ENCODE peak calls at places on chromosomes 11 and 22, in nine cellular contexts. V is breast epithelium, K is Peyer's patch, L is heart left ventricle, U is body of pancreas, S is A549, E is adrenal gland, H is prostate gland, R is HCT116. Z is an unnamed sample.

GRCh38 chr11:18775492-18776292 is 15.9 kb downstream of the PTPN5 start:
- DNase-seq in E (peak), S (peak), L (peak), K (peak), H (peak), U (peak), R (peak), V (no peak), Z (peak)

GRCh38 chr11:73172992-73173656 is 31.0 kb upstream of the FCHSD2 start:
- DNase-seq in U (no peak), S (no peak), E (no peak), K (no peak), L (no peak), V (no peak), H (no peak), R (no peak), Z (no peak)

GRCh38 chr11:134762248-134763029 is 350.4 kb upstream of the B3GAT1 start:
- DNase-seq in S (no peak), R (no peak), K (no peak), H (no peak), U (no peak), E (no peak), V (no peak), L (no peak), Z (no peak)

GRCh38 chr11:3849297-3849874 is 6.1 kb upstream of the STIM1 start:
- DNase-seq in V (no peak), R (no peak), U (peak), L (no peak), K (peak), H (peak), S (peak), E (no peak), Z (peak)

GRCh38 chr11:9158898-9159391 is 67.5 kb upstream of the SCUBE2 start:
- DNase-seq in H (no peak), R (no peak), E (no peak), V (no peak), L (no peak), K (no peak), U (no peak), S (no peak), Z (no peak)

GRCh38 chr22:42697542-42698013 is 23.1 kb downstream of the A4GALT start:
- DNase-seq in H (no peak), E (peak), R (peak), U (peak), S (peak), V (peak), L (peak), K (peak), Z (peak)

GRCh38 chr11:3969613-3970012 is 114.1 kb downstream of the STIM1 start:
- DNase-seq in H (no peak), V (no peak), E (no peak), S (no peak), R (no peak), U (no peak), L (no peak), K (no peak), Z (no peak)

GRCh38 chr22:29277927-29278326 is 9.9 kb downstream of the EWSR1 start:
- DNase-seq in K (no peak), H (no peak), L (no peak), V (peak), S (no peak), E (no peak), U (peak), R (no peak), Z (no peak)

GRCh38 chr22:41285441-41285819 is 557 bp downstream of the RANGAP1 start:
- DNase-seq in S (no peak), E (peak), U (peak), K (peak), R (peak), H (peak), L (peak), V (no peak), Z (peak)

GRCh38 chr11:12150831-12151382 is 40.5 kb downstream of the MICAL2 start:
- DNase-seq in H (no peak), V (no peak), R (no peak), L (no peak), S (no peak), E (no peak), U (no peak), K (no peak), Z (no peak)

GRCh38 chr11:60175860-60176275 is 7.0 kb downstream of the MS4A6A start:
- DNase-seq in S (no peak), K (no peak), H (no peak), R (no peak), U (no peak), L (no peak), V (no peak), E (no peak), Z (no peak)

GRCh38 chr11:103085758-103086365 is 6.1 kb downstream of the DCUN1D5 start:
- DNase-seq in R (no peak), V (no peak), L (no peak), H (no peak), S (no peak), K (no peak), U (no peak), E (no peak), Z (no peak)

GRCh38 chr22:24435861-24436351 is 8.5 kb downstream of the ADORA2A start:
- DNase-seq in H (no peak), U (no peak), E (peak), R (no peak), V (no peak), S (no peak), L (no peak), K (peak), Z (no peak)

GRCh38 chr11:69637956-69638871 is 2.7 kb upstream of the CCND1 start:
- DNase-seq in E (peak), V (no peak), L (peak), S (peak), R (peak), U (peak), H (no peak), K (no peak), Z (no peak)

GRCh38 chr11:100753144-100753543 is 66.1 kb downstream of the ARHGAP42 start:
- DNase-seq in L (no peak), H (no peak), R (no peak), K (no peak), S (no peak), V (no peak), E (no peak), U (no peak), Z (no peak)

GRCh38 chr11:127106938-127107337 is 106.4 kb upstream of the KIRREL3 start:
- DNase-seq in U (no peak), S (no peak), V (no peak), E (no peak), R (no peak), H (no peak), L (no peak), K (no peak), Z (no peak)

GRCh38 chr11:60914620-60915249 is 777 bp downstream of the TMEM109 start:
- DNase-seq in V (no peak), R (no peak), S (peak), U (no peak), H (no peak), K (peak), L (no peak), E (peak), Z (no peak)

GRCh38 chr11:31870609-31871309 is 59.6 kb upstream of the PAX6 start:
- DNase-seq in R (peak), S (peak), H (peak), L (peak), U (peak), E (peak), V (no peak), K (peak), Z (no peak)

GRCh38 chr11:117076941-117077659 is 21.1 kb downstream of the SIK3 start:
- DNase-seq in S (no peak), U (no peak), K (no peak), V (no peak), R (no peak), H (no peak), E (no peak), L (no peak), Z (no peak)

GRCh38 chr11:96000064-96000463 is 76.2 kb upstream of the MTMR2 start:
- DNase-seq in H (no peak), V (no peak), K (no peak), L (no peak), U (no peak), R (no peak), S (no peak), E (no peak), Z (no peak)

GRCh38 chr11:47408598-47409439 is 429 bp downstream of the SLC39A13 start:
- DNase-seq in L (peak), H (no peak), K (no peak), V (peak), E (peak), S (peak), U (no peak), R (no peak), Z (peak)
- TF ChIP-seq POLR2A in L (no peak), H (peak), K (no peak), V (no peak), E (no peak), S (peak), U (peak), R (no peak), Z (peak)

GRCh38 chr11:109526061-109526460 is 104.1 kb downstream of the C11orf87 start:
- DNase-seq in U (no peak), L (no peak), H (no peak), S (no peak), E (no peak), K (no peak), V (no peak), R (no peak), Z (no peak)
- TF ChIP-seq POLR2A in U (no peak), L (no peak), H (no peak), S (no peak), E (no peak), K (no peak), V (no peak), R (no peak), Z (no peak)

DNA sequence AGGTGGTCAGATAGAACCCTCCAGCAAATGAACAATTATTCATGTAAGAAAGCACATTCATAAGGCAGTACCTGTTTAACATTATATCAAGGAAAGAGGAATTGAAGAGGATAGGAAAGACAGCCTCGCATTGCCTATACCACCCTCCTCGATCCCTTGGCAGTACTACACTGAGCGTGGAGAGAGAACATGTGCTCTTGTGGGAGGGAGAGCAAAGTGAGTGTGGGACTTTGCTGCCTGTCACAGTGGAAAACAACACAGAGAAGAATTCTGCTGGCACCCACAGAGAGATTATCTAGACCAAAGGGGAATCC is 17.5 kb upstream of the DDX10 start:
- DNase-seq in K (no peak), L (no peak), V (no peak), E (no peak), S (no peak), R (no peak), H (no peak), U (no peak), Z (no peak)
- TF ChIP-seq POLR2A in K (no peak), L (no peak), V (no peak), E (no peak), S (no peak), R (no peak), H (no peak), U (no peak), Z (no peak)

GRCh38 chr22:46267431-46268279 is at the start of gene TTC38:
- DNase-seq in V (peak), R (peak), K (peak), E (peak), U (peak), S (peak), H (peak), L (peak), Z (peak)
- TF ChIP-seq POLR2A in V (no peak), R (peak), K (peak), E (peak), U (peak), S (peak), H (peak), L (no peak), Z (peak)

GRCh38 chr22:50307891-50308596 is 598 bp upstream of the PLXNB2 start:
- DNase-seq in E (no peak), U (no peak), V (peak), L (peak), K (no peak), H (no peak), S (no peak), R (no peak), Z (no peak)

GRCh38 chr22:50305658-50306566 is 1.5 kb downstream of the PLXNB2 start:
- DNase-seq in K (peak), S (peak), H (peak), U (peak), V (peak), R (peak), L (peak), E (peak), Z (peak)

GRCh38 chr22:50305393-50305657 is 2.1 kb downstream of the PLXNB2 start:
- DNase-seq in S (no peak), R (no peak), U (no peak), E (no peak), V (no peak), L (no peak), H (no peak), K (no peak), Z (no peak)

GRCh38 chr22:50308597-50308935 is 1.1 kb upstream of the PLXNB2 start:
- DNase-seq in S (no peak), L (peak), K (peak), H (no peak), U (peak), E (peak), V (peak), R (no peak), Z (no peak)

GRCh38 chr22:50306753-50307749 is at the start of gene PLXNB2:
- DNase-seq in L (peak), E (peak), H (peak), R (peak), K (peak), V (peak), S (peak), U (peak), Z (no peak)
- TF ChIP-seq POLR2A in L (no peak), E (peak), H (peak), R (peak), K (peak), V (no peak), S (peak), U (peak), Z (peak)

GRCh38 chr11:506238-506949 is 648 bp downstream of the RNH1 start:
- DNase-seq in R (peak), S (peak), K (peak), E (peak), H (peak), L (peak), U (peak), V (peak), Z (peak)

GRCh38 chr11:504994-505344 is 2.1 kb downstream of the RNH1 start:
- DNase-seq in R (no peak), V (no peak), K (no peak), H (no peak), S (no peak), L (no peak), E (no peak), U (no peak), Z (no peak)

GRCh38 chr11:507727-508515 is 879 bp upstream of the RNH1 start:
- DNase-seq in H (no peak), K (no peak), E (no peak), U (no peak), S (no peak), L (no peak), R (no peak), V (no peak), Z (no peak)

GRCh38 chr11:508956-509355 is 1.9 kb upstream of the RNH1 start:
- DNase-seq in V (no peak), H (no peak), L (no peak), U (no peak), K (no peak), S (no peak), E (no peak), R (no peak), Z (no peak)

DNA sequence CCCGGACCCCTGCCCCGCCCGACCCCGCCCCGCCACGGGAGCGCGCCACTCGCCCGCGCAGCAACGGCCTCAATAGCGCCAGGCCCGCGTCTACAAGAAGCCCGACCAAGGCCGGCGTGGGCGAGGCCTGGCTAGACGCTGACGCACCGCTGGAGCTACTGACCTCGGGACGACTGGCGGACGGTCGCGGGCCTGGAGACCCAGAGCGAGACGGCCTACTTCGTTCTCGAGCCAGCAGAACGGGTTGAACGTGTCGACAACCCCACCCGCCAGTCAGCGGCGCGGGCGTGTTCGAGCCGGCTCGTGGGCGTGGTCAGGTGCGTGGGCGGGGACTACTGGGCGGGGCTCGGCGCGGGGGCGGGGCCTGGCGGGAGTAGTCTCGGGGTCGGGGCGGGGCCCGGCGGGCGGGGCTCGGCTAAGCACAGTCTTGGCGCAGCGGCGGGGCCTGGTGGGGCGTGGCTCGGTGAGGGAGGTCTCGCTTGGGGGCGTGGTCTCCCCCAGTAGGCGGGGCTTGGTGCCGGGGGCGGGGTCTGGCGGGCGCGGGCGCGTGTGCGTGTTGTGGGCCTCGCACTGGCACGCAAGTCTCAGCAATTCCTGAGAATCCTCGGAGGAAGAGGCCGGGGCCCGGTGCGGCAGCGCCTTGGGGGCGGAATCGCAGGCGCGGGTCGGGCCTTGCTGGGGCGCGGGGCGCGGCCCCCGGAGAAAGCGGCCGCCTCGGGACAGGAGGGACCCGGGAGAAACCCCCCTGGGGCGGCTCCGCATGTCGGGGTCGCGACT is at the start of gene RNH1:
- DNase-seq in E (peak), K (peak), R (peak), V (peak), U (peak), S (peak), L (peak), H (peak), Z (peak)
- TF ChIP-seq POLR2A in E (peak), K (peak), R (peak), V (no peak), U (peak), S (peak), L (no peak), H (peak), Z (peak)

DNA sequence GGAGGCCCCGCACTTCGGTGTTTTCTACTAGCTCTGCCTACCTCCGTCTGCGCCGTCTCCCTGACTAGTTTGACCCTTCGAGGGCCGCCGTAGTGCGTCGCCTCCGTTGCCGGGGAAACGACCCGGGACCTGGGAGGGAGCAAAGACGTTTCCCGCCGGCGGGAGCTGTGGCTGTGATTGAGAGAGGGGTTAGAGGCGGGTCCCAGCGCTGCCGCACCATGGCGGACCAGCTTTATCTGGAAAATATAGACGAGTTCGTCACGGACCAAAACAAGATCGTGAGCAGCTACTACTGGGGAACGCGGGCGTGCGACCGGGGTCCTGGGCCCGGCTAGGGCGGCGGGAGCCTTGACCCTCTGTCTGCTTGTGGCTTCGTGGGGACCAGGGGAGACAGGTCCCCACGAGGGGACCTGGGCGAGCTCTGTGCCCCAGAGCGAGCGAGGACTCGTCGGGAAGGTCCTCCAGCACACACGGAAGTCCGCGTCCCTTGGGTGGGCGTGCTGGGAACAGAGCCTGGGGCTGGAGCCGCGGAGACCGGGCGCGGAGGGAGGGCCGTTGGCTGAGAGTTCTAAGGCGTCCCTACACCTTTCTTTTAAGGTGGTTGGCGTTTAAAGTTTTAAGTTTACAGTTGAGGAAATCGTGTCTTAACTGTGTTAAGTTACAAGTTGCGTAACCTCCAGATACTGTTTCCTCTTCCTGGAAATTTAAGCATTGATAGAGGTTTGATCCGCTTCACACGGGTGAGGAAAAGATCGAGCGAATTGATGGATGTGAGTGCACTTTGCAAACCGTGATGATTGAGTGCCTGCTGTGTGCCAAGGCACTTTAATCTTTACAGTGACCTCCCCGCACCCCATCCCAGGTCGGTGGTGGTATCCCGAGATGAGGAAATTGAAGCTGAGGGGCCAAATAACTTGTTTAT is at the start of gene POLD3:
- DNase-seq in E (peak), R (peak), U (peak), V (peak), H (peak), L (peak), K (peak), S (peak), Z (peak)
- TF ChIP-seq POLR2A in E (no peak), R (peak), U (peak), V (no peak), H (peak), L (no peak), K (no peak), S (peak), Z (peak)

GRCh38 chr11:112161012-112161411 is 2.9 kb downstream of the IL18 start:
- DNase-seq in R (no peak), K (no peak), S (no peak), L (no peak), H (no peak), V (no peak), U (no peak), E (no peak), Z (no peak)

GRCh38 chr11:112162761-112163669 is 879 bp downstream of the IL18 start:
- DNase-seq in K (no peak), H (no peak), R (no peak), E (no peak), S (no peak), L (no peak), V (no peak), U (no peak), Z (no peak)

GRCh38 chr11:112166561-112166960 is 611 bp upstream of the TEX12 start:
- DNase-seq in S (no peak), H (no peak), L (no peak), U (no peak), V (no peak), K (peak), E (no peak), R (no peak), Z (no peak)

GRCh38 chr11:112165049-112165448 is 1.2 kb upstream of the IL18 start:
- DNase-seq in L (no peak), V (no peak), E (no peak), S (no peak), H (no peak), K (no peak), R (no peak), U (no peak), Z (no peak)

GRCh38 chr11:112163875-112164521 is at the start of gene IL18:
- DNase-seq in H (no peak), K (peak), S (peak), R (peak), U (peak), E (peak), L (no peak), V (no peak), Z (peak)
- TF ChIP-seq POLR2A in H (peak), K (peak), S (peak), R (no peak), U (peak), E (no peak), L (no peak), V (no peak), Z (peak)

GRCh38 chr22:28034760-28035401 is 115.8 kb upstream of the PITPNB start:
- DNase-seq in E (peak), U (peak), R (no peak), L (peak), K (no peak), V (no peak), S (no peak), H (peak), Z (no peak)
- TF ChIP-seq POLR2A in E (no peak), U (no peak), R (no peak), L (no peak), K (no peak), V (no peak), S (no peak), H (no peak), Z (no peak)

GRCh38 chr11:63573881-63574855 is 11.0 kb upstream of the PLAAT2 start:
- DNase-seq in U (no peak), K (peak), V (no peak), E (peak), L (peak), R (no peak), S (no peak), H (peak), Z (no peak)
- TF ChIP-seq POLR2A in U (no peak), K (no peak), V (no peak), E (no peak), L (no peak), R (no peak), S (no peak), H (no peak), Z (no peak)